ENCODE peak calls at places on chromosomes 4 and X, in five cellular contexts. D, T, Y, E and J are unnamed samples.

GRCh38 chr4:69025191-69025998 is 70.9 kb upstream of the UGT2B7 start:
- DNase-seq in Y (no peak), D (no peak), T (peak), E (no peak), J (peak)

GRCh38 chr4:27270435-27270834 is 409.8 kb downstream of the STIM2 start:
- DNase-seq in Y (no peak), D (no peak), T (no peak), E (no peak), J (no peak)

GRCh38 chr4:15410750-15411149 is 17.1 kb upstream of the C1QTNF7 start:
- DNase-seq in T (no peak), E (no peak), Y (no peak), D (no peak), J (peak)

GRCh38 chr4:173522160-173522873 is 7.7 kb downstream of the HAND2 start:
- DNase-seq in D (no peak), T (peak), E (peak), Y (no peak), J (peak)

GRCh38 chr4:55157559-55158277 is 32.3 kb upstream of the KDR start:
- DNase-seq in T (no peak), E (no peak), Y (no peak), D (no peak), J (no peak)

GRCh38 chr4:41658106-41658505 is 90.4 kb downstream of the PHOX2B start:
- DNase-seq in Y (no peak), T (no peak), E (no peak), D (no peak), J (peak)

GRCh38 chrX:51332188-51332942 is at the start of gene NUDT10:
- DNase-seq in T (no peak), E (peak), Y (peak), D (peak), J (peak)

GRCh38 chrX:113551919-113552318 is 711.3 kb upstream of the AMOT start:
- DNase-seq in E (no peak), Y (no peak), D (no peak), T (no peak), J (no peak)

GRCh38 chr4:16532240-16532990 is 306.1 kb upstream of the TAPT1 start:
- DNase-seq in D (no peak), E (peak), Y (no peak), T (no peak), J (peak)

GRCh38 chrX:96424007-96424406 is 260.6 kb upstream of the DIAPH2 start:
- DNase-seq in Y (no peak), T (no peak), E (no peak), D (no peak), J (peak)

GRCh38 chrX:74510401-74510800 is 89.1 kb downstream of the SLC16A2 start:
- DNase-seq in Y (no peak), T (no peak), E (no peak), D (no peak), J (no peak)

GRCh38 chrX:17459008-17459407 is 84.0 kb downstream of the NHS start:
- DNase-seq in D (no peak), Y (no peak), E (peak), T (no peak), J (peak)

GRCh38 chr4:17694552-17694951 is 80.1 kb downstream of the MED28 start:
- DNase-seq in Y (no peak), D (no peak), T (no peak), E (no peak), J (no peak)

GRCh38 chrX:135295238-135295943 is 13.9 kb upstream of the ETDC start:
- DNase-seq in D (peak), E (peak), Y (peak), T (no peak), J (peak)

GRCh38 chrX:108537005-108537404 is 97.4 kb downstream of the COL4A5 start:
- DNase-seq in D (no peak), T (peak), E (peak), Y (peak), J (peak)

GRCh38 chrX:24899391-24899790 is 116.4 kb downstream of the ARX start:
- DNase-seq in Y (no peak), E (no peak), D (no peak), T (no peak), J (no peak)

GRCh38 chr4:133154725-133155124 is 5.6 kb downstream of the PCDH10 start:
- DNase-seq in T (peak), Y (peak), D (no peak), E (peak), J (peak)

GRCh38 chrX:154372612-154373022 is 1.8 kb downstream of the FLNA start:
- DNase-seq in Y (peak), T (peak), D (no peak), E (peak), J (no peak)

GRCh38 chr4:133320576-133321170 is 171.6 kb downstream of the PCDH10 start:
- DNase-seq in T (peak), Y (peak), D (no peak), E (peak), J (peak)

GRCh38 chr4:43990968-43991367 is 457.6 kb downstream of the KCTD8 start:
- DNase-seq in E (no peak), D (no peak), T (no peak), Y (no peak), J (no peak)

GRCh38 chrX:27463187-27463586 is at the start of gene PPP4R3C:
- DNase-seq in E (no peak), T (no peak), D (no peak), Y (no peak), J (no peak)

GRCh38 chr4:153535735-153536494 is 69.8 kb downstream of the TMEM131L start:
- DNase-seq in T (no peak), E (peak), Y (no peak), D (no peak), J (no peak)

GRCh38 chr4:185817403-185817818 is 5.4 kb upstream of the SORBS2 start:
- DNase-seq in D (no peak), T (no peak), Y (no peak), E (no peak), J (no peak)

GRCh38 chrX:38614485-38614884 is 53.1 kb downstream of the TSPAN7 start:
- DNase-seq in Y (no peak), E (no peak), D (no peak), T (no peak), J (no peak)

GRCh38 chr4:121208571-121208970 is 44.5 kb upstream of the TNIP3 start:
- DNase-seq in Y (no peak), T (no peak), D (no peak), E (no peak), J (no peak)

GRCh38 chr4:158025131-158025530 is 147.7 kb downstream of the GASK1B start:
- DNase-seq in T (peak), D (no peak), E (peak), Y (no peak), J (no peak)

GRCh38 chr4:98508825-98509539 is 149.4 kb downstream of the TSPAN5 start:
- DNase-seq in T (no peak), E (no peak), D (no peak), Y (no peak), J (no peak)

GRCh38 chrX:13220916-13221315 is 98.9 kb downstream of the ATXN3L start:
- DNase-seq in E (peak), Y (no peak), D (no peak), T (peak), J (peak)

GRCh38 chr4:24260922-24261581 is 323.3 kb downstream of the DHX15 start:
- DNase-seq in Y (no peak), D (no peak), T (no peak), E (no peak), J (no peak)

GRCh38 chrX:129768586-129769466 is 10.9 kb upstream of the SASH3 start:
- DNase-seq in E (no peak), D (no peak), Y (no peak), T (no peak), J (no peak)

GRCh38 chr4:27930976-27931375 is 1070.3 kb downstream of the STIM2 start:
- DNase-seq in D (no peak), E (no peak), Y (no peak), T (no peak), J (no peak)

GRCh38 chrX:47628980-47629379 is 750 bp downstream of the CFP start:
- DNase-seq in E (no peak), T (no peak), Y (no peak), D (no peak), J (no peak)

GRCh38 chrX:13605611-13606010 is 36.2 kb downstream of the EGFL6 start:
- DNase-seq in Y (no peak), E (no peak), D (no peak), T (no peak), J (no peak)

GRCh38 chrX:107450823-107451509 is 1.5 kb downstream of the FRMPD3 start:
- DNase-seq in T (peak), E (no peak), D (peak), Y (no peak), J (no peak)